ENCODE peak calls at places on chromosome 13, in five cellular contexts. Y, W, I, T and H are unnamed samples.

GRCh38 chr13:75635621-75636338 is at the start of gene LMO7:
- DNase-seq in W (peak; percentile 34), I (no peak), T (peak; percentile 49), Y (peak; percentile 45), H (no peak)

GRCh38 chr13:98368019-98368418 is 190.9 kb upstream of the RNF113B start:
- DNase-seq in W (no peak), I (no peak), T (no peak), Y (no peak), H (no peak)

GRCh38 chr13:101455863-101456262 is 3.4 kb downstream of the ITGBL1 start:
- DNase-seq in Y (no peak), W (no peak), I (no peak), T (peak; percentile 89), H (peak; percentile 68)

GRCh38 chr13:51333826-51334225 is 5.7 kb upstream of the SERPINE3 start:
- DNase-seq in I (no peak), Y (no peak), T (no peak), W (no peak), H (no peak)

GRCh38 chr13:100673831-100674362 is 698 bp downstream of the TMTC4 start:
- DNase-seq in T (peak; percentile 92), I (peak; percentile 77), Y (peak; percentile 54), W (peak; percentile 17), H (no peak)

GRCh38 chr13:73428137-73428536 is 369.3 kb downstream of the KLF5 start:
- DNase-seq in W (no peak), T (peak; percentile 80), I (no peak), Y (no peak), H (no peak)

GRCh38 chr13:48624858-48625257 is 28.9 kb upstream of the CYSLTR2 start:
- DNase-seq in I (no peak), T (peak; percentile 75), Y (no peak), W (no peak), H (no peak)

GRCh38 chr13:91097269-91097668 is 250.2 kb upstream of the MIR17HG start:
- DNase-seq in T (no peak), W (no peak), I (no peak), Y (no peak), H (no peak)

GRCh38 chr13:86201477-86201876 is 402.3 kb upstream of the SLITRK6 start:
- DNase-seq in Y (no peak), I (no peak), T (no peak), W (no peak), H (no peak)

GRCh38 chr13:22014469-22014868 is 343.6 kb downstream of the FGF9 start:
- DNase-seq in Y (no peak), T (no peak), W (no peak), I (no peak), H (no peak)

GRCh38 chr13:20565120-20565736 is 1.7 kb upstream of the IFT88 start:
- DNase-seq in W (no peak), T (no peak), Y (no peak), I (no peak), H (no peak)

GRCh38 chr13:110546933-110547332 is 14.6 kb downstream of the RAB20 start:
- DNase-seq in W (no peak), I (peak; percentile 28), T (peak; percentile 97), Y (peak; percentile 94), H (no peak)

GRCh38 chr13:26887594-26887993 is 127.0 kb upstream of the GPR12 start:
- DNase-seq in Y (no peak), W (no peak), I (no peak), T (no peak), H (no peak)

GRCh38 chr13:109468123-109468522 is 318.3 kb downstream of the IRS2 start:
- DNase-seq in Y (no peak), W (no peak), I (no peak), T (no peak), H (no peak)

GRCh38 chr13:112772929-112773328 is 83.1 kb downstream of the ATP11A start:
- DNase-seq in W (no peak), T (no peak), I (no peak), Y (no peak), H (no peak)

GRCh38 chr13:97205971-97206370 is 16.2 kb upstream of the MBNL2 start:
- DNase-seq in T (peak; percentile 63), I (no peak), W (no peak), Y (no peak), H (no peak)